ENCODE peak calls at places on chromosomes 3 and 15, in five cellular contexts. C is psoas muscle, V is uterus, S is heart right ventricle, I is lower lobe of right lung. E is an unnamed sample.

GRCh38 chr15:68303134-68303533 is 25.6 kb downstream of the FEM1B start:
- DNase-seq in C (no peak), V (no peak), S (no peak), I (no peak), E (no peak)

GRCh38 chr15:60179786-60180391 is 175.8 kb downstream of the FOXB1 start:
- DNase-seq in C (no peak), V (no peak), S (no peak), I (no peak), E (peak)

GRCh38 chr3:195236076-195236798 is 34.7 kb downstream of the XXYLT1 start:
- DNase-seq in C (no peak), V (peak), S (peak), I (peak), E (no peak)

GRCh38 chr3:72473156-72473555 is 375.1 kb downstream of the SHQ1 start:
- DNase-seq in C (no peak), V (no peak), S (no peak), I (no peak), E (no peak)

GRCh38 chr3:109369510-109369909 is 32.2 kb upstream of the DPPA4 start:
- DNase-seq in C (no peak), V (no peak), S (no peak), I (no peak), E (no peak)

GRCh38 chr15:40038267-40038653 is 721 bp downstream of the SRP14 start:
- DNase-seq in C (no peak), V (no peak), S (no peak), I (no peak), E (no peak)

GRCh38 chr15:101114146-101114545 is 137.7 kb downstream of the CHSY1 start:
- DNase-seq in C (no peak), V (no peak), S (no peak), I (no peak), E (no peak)

GRCh38 chr3:126194713-126195305 is 14.4 kb upstream of the ALDH1L1 start:
- DNase-seq in C (no peak), V (no peak), S (no peak), I (no peak), E (no peak)

GRCh38 chr3:124826703-124827102 is 60.5 kb downstream of the ITGB5 start:
- DNase-seq in C (no peak), V (no peak), S (no peak), I (no peak), E (no peak)

GRCh38 chr3:49673715-49674490 is at the start of gene APEH:
- DNase-seq in C (peak), V (peak), S (peak), I (peak), E (peak)

GRCh38 chr3:125055913-125056705 is at the start of gene HEG1:
- DNase-seq in C (peak), V (peak), S (peak), I (peak), E (peak)

GRCh38 chr3:162776137-162776536 is 1279.5 kb downstream of the OTOL1 start:
- DNase-seq in C (no peak), V (no peak), S (no peak), I (no peak), E (no peak)
- H3K27ac ChIP-seq in C (no peak), V (no peak), S (no peak), I (no peak), E (no peak)

GRCh38 chr15:24955549-24955929 is 752 bp downstream of the SNRPN start:
- DNase-seq in C (peak), V (peak), S (peak), I (peak), E (peak)
- H3K27ac ChIP-seq in C (peak), V (peak), S (peak), I (peak), E (peak)

GRCh38 chr15:70617911-70618287 is 145.5 kb downstream of the UACA start:
- DNase-seq in C (no peak), V (no peak), S (no peak), I (no peak), E (no peak)

GRCh38 chr15:70614221-70614620 is 149.1 kb downstream of the UACA start:
- DNase-seq in C (no peak), V (no peak), S (no peak), I (no peak), E (no peak)

GRCh38 chr15:70613259-70613658 is 150.1 kb downstream of the UACA start:
- DNase-seq in C (no peak), V (no peak), S (no peak), I (no peak), E (no peak)

GRCh38 chr15:70617076-70617910 is 146.1 kb downstream of the UACA start:
- DNase-seq in C (no peak), V (no peak), S (no peak), I (no peak), E (no peak)

DNA sequence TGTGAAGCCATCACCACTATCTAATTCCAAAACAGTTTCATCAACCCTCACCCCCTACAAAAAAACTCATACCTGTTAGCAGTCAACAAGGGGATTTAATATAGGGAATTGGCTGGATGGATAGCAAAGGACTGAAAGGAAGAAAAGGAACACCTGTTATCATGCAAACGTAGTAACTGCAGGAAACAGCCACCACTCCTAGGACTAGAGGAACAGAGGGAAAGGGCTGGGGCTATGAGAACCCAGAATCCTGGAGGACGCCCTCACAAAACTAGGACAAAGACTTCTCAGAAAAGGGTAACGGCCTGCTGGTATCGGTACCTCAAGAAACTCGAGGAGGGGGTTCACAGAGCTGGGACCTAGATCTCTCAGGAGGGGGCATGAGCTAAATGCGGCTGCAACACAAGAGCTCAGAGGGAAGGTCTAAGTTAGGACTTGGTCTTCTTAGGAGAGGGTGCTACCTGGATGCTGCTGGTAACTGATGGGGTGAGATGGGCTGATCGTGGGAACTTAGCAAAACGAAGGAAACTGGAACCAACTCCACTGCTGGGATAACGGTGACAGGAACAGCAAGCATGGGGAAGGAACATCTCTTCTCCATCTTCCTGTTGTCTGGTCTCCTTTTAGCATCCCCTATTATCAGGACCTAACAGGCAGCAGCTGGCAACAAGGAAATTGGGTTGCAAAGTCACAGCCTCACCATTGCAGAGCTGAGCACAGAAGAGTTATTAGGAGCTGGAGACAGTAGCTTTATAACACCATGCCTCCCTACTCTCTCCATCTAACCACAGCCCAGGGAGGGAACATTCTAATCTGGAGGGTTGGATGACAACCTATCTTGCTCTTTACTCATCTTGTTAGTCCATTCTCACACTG is 147.7 kb downstream of the UACA start:
- DNase-seq in C (no peak), V (no peak), S (no peak), I (no peak), E (no peak)
- H3K27ac ChIP-seq in C (no peak), V (no peak), S (no peak), I (no peak), E (no peak)

GRCh38 chr3:123412076-123412475 is 36.8 kb downstream of the ADCY5 start:
- DNase-seq in C (no peak), V (no peak), S (no peak), I (no peak), E (no peak)

GRCh38 chr3:123411340-123412040 is 37.4 kb downstream of the ADCY5 start:
- DNase-seq in C (no peak), V (no peak), S (no peak), I (no peak), E (no peak)

GRCh38 chr3:123412811-123413588 is 35.9 kb downstream of the ADCY5 start:
- DNase-seq in C (no peak), V (peak), S (peak), I (no peak), E (no peak)

GRCh38 chr3:123409443-123410148 is 39.3 kb downstream of the ADCY5 start:
- DNase-seq in C (no peak), V (no peak), S (no peak), I (no peak), E (peak)

DNA sequence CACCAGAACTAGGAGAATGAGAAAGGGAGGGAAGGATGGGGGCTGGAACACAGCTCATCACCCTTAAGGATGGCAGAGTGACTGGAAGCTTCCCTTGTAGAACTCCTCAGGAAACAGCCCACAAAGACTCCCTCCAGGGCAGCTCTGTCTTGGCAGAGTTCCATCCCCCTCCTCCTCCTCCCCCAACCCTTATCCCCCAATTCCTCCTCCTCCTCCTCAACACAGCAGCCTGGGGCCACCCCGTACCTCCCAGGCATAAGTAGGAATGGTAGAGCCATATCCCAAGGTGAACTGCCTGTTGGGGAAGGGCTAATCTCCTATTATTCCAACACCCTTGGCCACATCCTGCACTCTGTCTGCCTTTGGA is 38.8 kb downstream of the ADCY5 start:
- DNase-seq in C (no peak), V (no peak), S (no peak), I (no peak), E (no peak)
- H3K27ac ChIP-seq in C (no peak), V (peak), S (no peak), I (no peak), E (peak)

GRCh38 chr3:41159581-41160189 is 39.6 kb upstream of the CTNNB1 start:
- DNase-seq in C (no peak), V (no peak), S (no peak), I (no peak), E (no peak)
- H3K27ac ChIP-seq in C (no peak), V (no peak), S (no peak), I (no peak), E (peak)

DNA sequence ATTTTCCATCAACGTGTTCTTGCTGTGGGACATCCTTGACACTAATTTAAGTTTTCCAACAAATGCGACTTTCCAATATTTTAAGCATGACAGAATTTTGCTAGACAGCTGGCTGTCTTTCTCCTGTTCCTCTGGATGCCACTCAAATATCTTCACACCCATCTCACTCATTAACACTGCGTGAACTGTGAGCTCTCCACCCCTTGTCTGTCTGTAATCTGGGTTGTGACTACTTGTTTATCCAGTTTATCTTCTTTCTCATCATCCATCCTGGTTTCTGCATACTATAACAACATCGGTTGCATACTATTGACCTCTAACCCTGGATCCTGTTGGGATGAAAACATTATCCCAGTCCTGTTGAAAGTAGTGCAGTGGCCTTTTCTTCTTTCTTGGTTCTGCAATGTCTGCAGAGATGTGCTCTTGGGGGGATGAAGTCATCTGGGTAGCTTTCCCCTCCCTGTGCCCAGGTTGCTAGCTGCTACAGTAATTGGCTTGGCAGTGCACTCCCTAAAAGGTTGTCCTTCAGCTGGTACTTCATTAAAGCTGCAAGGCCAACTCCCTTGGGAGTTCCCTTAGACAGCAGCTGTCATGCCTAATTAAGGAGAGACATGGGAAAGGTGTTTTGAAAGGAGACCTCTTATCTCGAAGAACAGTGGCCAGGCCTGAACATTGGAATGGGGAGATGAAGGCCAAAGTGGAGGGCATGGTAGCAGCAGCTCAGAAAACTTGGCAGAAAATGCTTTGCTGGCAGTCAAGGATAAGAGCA is 24.7 kb downstream of the KAT2B start:
- DNase-seq in C (no peak), V (no peak), S (no peak), I (no peak), E (no peak)
- H3K27ac ChIP-seq in C (peak), V (no peak), S (peak), I (no peak), E (no peak)

GRCh38 chr3:31996195-31996594 is 14.6 kb downstream of the ZNF860 start:
- DNase-seq in C (no peak), V (no peak), S (no peak), I (no peak), E (no peak)
- H3K27ac ChIP-seq in C (no peak), V (no peak), S (no peak), I (no peak), E (no peak)

DNA sequence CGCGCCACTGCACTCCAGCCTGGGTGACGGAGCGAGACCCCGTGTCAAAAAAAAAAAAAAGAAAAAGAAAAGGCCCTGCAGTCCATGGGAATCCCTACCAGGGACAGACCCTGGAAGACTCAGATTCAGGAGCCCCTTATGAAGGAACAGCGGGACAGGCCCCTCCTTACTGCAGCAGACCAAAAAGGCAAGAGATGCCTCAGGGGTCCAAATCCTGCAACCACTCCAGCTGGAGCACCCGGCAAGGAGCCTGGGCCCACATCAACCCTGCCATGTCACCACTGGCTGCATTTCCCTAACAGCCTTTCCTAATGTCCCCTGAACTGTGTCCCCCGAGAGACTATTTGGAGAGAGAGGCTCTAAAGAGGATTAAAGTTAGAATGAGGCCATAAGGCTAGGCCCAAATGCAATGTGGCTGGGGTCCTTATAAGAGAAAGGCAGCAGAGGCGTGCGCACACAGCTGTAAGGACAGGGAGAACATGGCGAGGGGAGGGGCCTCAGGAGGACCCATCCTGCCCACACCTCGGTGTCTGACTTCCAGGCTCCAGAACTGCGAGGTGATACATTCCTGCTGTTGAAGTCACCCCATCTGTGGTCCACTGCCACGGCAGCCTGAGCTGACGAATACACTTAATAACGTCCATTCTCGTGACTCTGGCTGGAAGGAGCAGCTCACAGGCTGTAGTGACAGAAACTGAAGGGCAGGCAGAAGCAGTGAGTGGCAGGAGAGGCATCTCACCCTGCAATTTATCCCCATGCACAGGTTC is 78.1 kb downstream of the ATP10A start:
- DNase-seq in C (no peak), V (no peak), S (no peak), I (no peak), E (no peak)
- H3K27ac ChIP-seq in C (no peak), V (no peak), S (no peak), I (no peak), E (no peak)

DNA sequence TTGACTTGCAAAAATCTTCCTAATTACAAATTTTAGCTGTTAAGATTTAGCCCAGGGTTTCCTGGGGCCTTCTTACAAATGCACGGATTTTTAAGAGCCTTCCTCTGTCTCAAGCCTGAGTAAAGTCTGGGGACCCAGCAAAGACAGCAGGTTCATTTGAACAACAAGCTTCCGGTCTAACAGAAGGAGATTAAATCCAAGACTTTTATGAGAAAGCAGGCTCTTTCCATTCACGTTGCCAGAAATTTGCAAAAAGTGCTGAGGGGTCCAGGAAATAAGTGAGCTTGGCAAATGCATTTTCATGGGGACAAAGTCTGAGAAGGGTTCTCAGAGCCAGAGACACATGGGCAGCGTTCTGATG is 115.6 kb upstream of the ARHGEF3 start:
- DNase-seq in C (no peak), V (no peak), S (no peak), I (no peak), E (no peak)
- H3K27ac ChIP-seq in C (no peak), V (peak), S (peak), I (peak), E (no peak)

GRCh38 chr3:27317096-27317495 is 52.1 kb downstream of the NEK10 start:
- DNase-seq in C (no peak), V (no peak), S (no peak), I (no peak), E (no peak)
- H3K27ac ChIP-seq in C (peak), V (no peak), S (no peak), I (no peak), E (no peak)